ENCODE peak calls at places on chromosomes 12 and 14, in seven cellular contexts. Q is left ventricle myocardium inferior; U is NCI-H1048; H is NCI-H2107; V is body of pancreas; K is stimulated activated CD8-positive, alpha-beta memory T cell treated with anti-CD3 and anti-CD28 coated beads, Interleukin-12 subunit alpha, Interleukin-12 subunit beta, amount 100 ng/mL, for 4 hours; A is NCI-H460. E is an unnamed sample.

GRCh38 chr12:12902036-12902435 is 10.7 kb downstream of the GPRC5A start:
- DNase-seq in Q (no peak), A (no peak), U (no peak), K (no peak), V (no peak), H (no peak), E (no peak)

GRCh38 chr12:26701604-26702215 is 131.3 kb downstream of the ITPR2 start:
- DNase-seq in Q (no peak), V (no peak), H (no peak), K (no peak), A (peak), U (no peak), E (peak)

GRCh38 chr12:108881953-108882352 is 2.1 kb downstream of the DAO start:
- DNase-seq in A (no peak), U (no peak), V (no peak), Q (no peak), H (no peak), K (no peak), E (no peak)

GRCh38 chr12:108140501-108140900 is 11.4 kb downstream of the WSCD2 start:
- DNase-seq in Q (no peak), A (no peak), H (no peak), U (no peak), K (no peak), V (no peak), E (no peak)

GRCh38 chr14:101604228-101604934 is 43.1 kb downstream of the DIO3 start:
- DNase-seq in V (no peak), Q (peak), A (no peak), U (no peak), K (no peak), H (no peak), E (no peak)

GRCh38 chr12:122942609-122943008 is 23.7 kb downstream of the ABCB9 start:
- DNase-seq in U (no peak), V (no peak), Q (no peak), H (no peak), K (no peak), A (no peak), E (no peak)

GRCh38 chr12:53973093-53974042 is at the start of gene HOXC11:
- DNase-seq in K (no peak), U (no peak), H (no peak), Q (no peak), A (no peak), V (no peak), E (no peak)

GRCh38 chr12:32561931-32562341 is 117.2 kb upstream of the DNM1L start:
- DNase-seq in A (no peak), H (no peak), U (no peak), K (no peak), V (no peak), Q (no peak), E (no peak)

GRCh38 chr12:87509233-87509820 is 519.9 kb downstream of the C12orf50 start:
- DNase-seq in Q (no peak), A (peak), U (no peak), V (no peak), H (no peak), K (no peak), E (peak)

GRCh38 chr12:16344269-16344668 is 3.2 kb upstream of the MGST1 start:
- DNase-seq in K (no peak), A (no peak), H (no peak), Q (no peak), U (no peak), V (no peak), E (no peak)

GRCh38 chr12:11981174-11981733 is 89.5 kb upstream of the BCL2L14 start:
- DNase-seq in V (no peak), H (no peak), A (no peak), Q (no peak), K (peak), U (no peak), E (peak)

GRCh38 chr14:105880616-105881015 is 354.2 kb downstream of the TMEM121 start:
- DNase-seq in V (peak), Q (no peak), A (no peak), U (no peak), H (no peak), K (no peak), E (no peak)

GRCh38 chr12:29517265-29517664 is 19.8 kb upstream of the OVCH1 start:
- DNase-seq in Q (no peak), A (no peak), V (peak), U (no peak), K (no peak), H (no peak), E (no peak)

GRCh38 chr12:29380536-29381523 is at the start of gene ERGIC2:
- DNase-seq in H (peak), V (peak), A (peak), U (peak), Q (peak), K (peak), E (peak)

GRCh38 chr14:76432967-76433752 is 57.2 kb downstream of the ESRRB start:
- DNase-seq in U (no peak), H (no peak), K (no peak), Q (no peak), A (no peak), V (no peak), E (no peak)

GRCh38 chr14:72518809-72519377 is 375.0 kb downstream of the DPF3 start:
- DNase-seq in Q (no peak), H (no peak), K (peak), V (no peak), U (no peak), A (no peak), E (peak)

GRCh38 chr14:90402009-90402408 is 5.2 kb downstream of the CALM1 start:
- DNase-seq in V (no peak), H (no peak), A (no peak), U (no peak), K (no peak), Q (no peak), E (no peak)

GRCh38 chr14:57823015-57823660 is 42.8 kb downstream of the SLC35F4 start:
- DNase-seq in V (no peak), K (no peak), A (no peak), U (no peak), Q (no peak), H (no peak), E (no peak)